ENCODE peak calls at places on chromosomes 6 and 20, in seven cellular contexts. F, L, S, P, W, R and C are unnamed samples.
A peak's percentile ranks its signal among the peaks of the same experiment; 100 is the strongest.

GRCh38 chr6:66200390-66200789 is 493.4 kb upstream of the EYS start:
- DNase-seq in F (no peak), L (no peak), S (no peak), P (no peak), W (no peak), R (no peak), C (no peak)

GRCh38 chr6:21666200-21666671 is 72.7 kb downstream of the SOX4 start:
- DNase-seq in F (no peak), L (peak; percentile 20), S (no peak), P (peak; percentile 39), W (no peak), R (peak; percentile 18), C (no peak)

GRCh38 chr6:101231606-101232235 is 161.8 kb upstream of the GRIK2 start:
- DNase-seq in F (no peak), L (no peak), S (no peak), P (no peak), W (no peak), R (no peak), C (no peak)

GRCh38 chr6:124984668-124985338 is 22.6 kb downstream of the RNF217 start:
- DNase-seq in F (no peak), L (no peak), S (no peak), P (no peak), W (peak; percentile 73), R (peak; percentile 48), C (no peak)

GRCh38 chr20:10596726-10597125 is 77.1 kb downstream of the JAG1 start:
- DNase-seq in F (no peak), L (no peak), S (peak; percentile 45), P (no peak), W (peak; percentile 86), R (peak; percentile 85), C (no peak)

GRCh38 chr6:17863971-17864754 is 123.3 kb downstream of the KIF13A start:
- DNase-seq in F (no peak), L (peak; percentile 27), S (peak; percentile 82), P (no peak), W (peak; percentile 71), R (peak; percentile 85), C (no peak)

GRCh38 chr6:38149526-38149925 is 330.0 kb downstream of the ZFAND3 start:
- DNase-seq in F (no peak), L (no peak), S (no peak), P (no peak), W (no peak), R (peak; percentile 30), C (no peak)

GRCh38 chr20:59145926-59146800 is 17.5 kb upstream of the ZNF831 start:
- DNase-seq in F (no peak), L (no peak), S (no peak), P (no peak), W (no peak), R (no peak), C (no peak)

GRCh38 chr6:38170666-38171065 is 351.1 kb downstream of the ZFAND3 start:
- DNase-seq in F (no peak), L (no peak), S (no peak), P (no peak), W (no peak), R (no peak), C (no peak)

GRCh38 chr6:4582506-4582905 is 193.7 kb upstream of the CDYL start:
- DNase-seq in F (no peak), L (no peak), S (no peak), P (no peak), W (peak; percentile 45), R (peak; percentile 51), C (no peak)

GRCh38 chr6:126182650-126183311 is 157.1 kb upstream of the CENPW start:
- DNase-seq in F (no peak), L (no peak), S (peak; percentile 17), P (peak; percentile 28), W (peak; percentile 56), R (peak; percentile 45), C (no peak)

GRCh38 chr6:130622142-130622541 is 205.1 kb upstream of the SMLR1 start:
- DNase-seq in F (no peak), L (no peak), S (no peak), P (no peak), W (no peak), R (peak; percentile 50), C (no peak)

GRCh38 chr6:3418521-3419060 is 38.3 kb downstream of the SLC22A23 start:
- DNase-seq in F (no peak), L (no peak), S (no peak), P (no peak), W (no peak), R (no peak), C (no peak)

GRCh38 chr6:116949964-116950363 is 72.9 kb downstream of the RFX6 start:
- DNase-seq in F (no peak), L (no peak), S (no peak), P (no peak), W (no peak), R (no peak), C (no peak)

GRCh38 chr6:12602951-12603710 is 113.4 kb upstream of the PHACTR1 start:
- DNase-seq in F (no peak), L (no peak), S (peak; percentile 23), P (no peak), W (peak; percentile 74), R (peak; percentile 80), C (no peak)

GRCh38 chr6:12602342-12602741 is 114.2 kb upstream of the PHACTR1 start:
- DNase-seq in F (no peak), L (no peak), S (no peak), P (no peak), W (no peak), R (no peak), C (no peak)

GRCh38 chr6:12601881-12602280 is 114.7 kb upstream of the PHACTR1 start:
- DNase-seq in F (no peak), L (no peak), S (no peak), P (no peak), W (no peak), R (no peak), C (no peak)

GRCh38 chr6:12605888-12606345 is 110.7 kb upstream of the PHACTR1 start:
- DNase-seq in F (peak; percentile 23), L (peak; percentile 15), S (peak; percentile 60), P (no peak), W (peak; percentile 72), R (peak; percentile 84), C (peak; percentile 49)

DNA sequence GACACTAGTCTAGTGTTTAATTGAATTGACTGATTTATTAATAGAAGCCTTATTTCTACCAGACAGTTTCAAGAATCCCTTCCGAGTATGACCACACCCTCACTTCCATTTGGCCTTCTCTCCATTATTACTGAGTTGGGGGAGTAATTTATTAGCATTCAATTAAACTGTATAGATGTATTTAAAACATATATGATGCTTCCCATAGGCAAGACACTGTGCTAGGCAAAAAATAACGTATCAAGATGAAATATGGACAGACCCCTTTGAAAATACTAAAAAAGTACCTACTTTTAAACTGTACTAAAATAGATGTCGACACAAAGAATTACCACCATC is 112.9 kb upstream of the PHACTR1 start:
- DNase-seq in F (no peak), L (no peak), S (no peak), P (no peak), W (no peak), R (no peak), C (no peak)
- TF ChIP-seq CTCF in F (no peak), L (no peak), S (no peak), P (no peak), W (no peak), R (no peak), C (peak; percentile 17)

GRCh38 chr6:154796484-154796883 is 63.3 kb downstream of the SCAF8 start:
- DNase-seq in F (no peak), L (no peak), S (no peak), P (no peak), W (no peak), R (no peak), C (no peak)

GRCh38 chr6:154797857-154798256 is 64.6 kb downstream of the SCAF8 start:
- DNase-seq in F (no peak), L (no peak), S (no peak), P (no peak), W (no peak), R (no peak), C (no peak)

GRCh38 chr6:154805288-154805911 is 72.2 kb downstream of the SCAF8 start:
- DNase-seq in F (peak; percentile 25), L (no peak), S (peak; percentile 45), P (no peak), W (peak; percentile 62), R (peak; percentile 68), C (no peak)

GRCh38 chr6:154800338-154800737 is 67.1 kb downstream of the SCAF8 start:
- DNase-seq in F (peak; percentile 22), L (no peak), S (no peak), P (no peak), W (no peak), R (no peak), C (no peak)
- TF ChIP-seq CTCF in F (no peak), L (no peak), S (no peak), P (no peak), W (no peak), R (no peak), C (no peak)

GRCh38 chr6:41698350-41698781 is 37.0 kb downstream of the TFEB start:
- DNase-seq in F (no peak), L (no peak), S (no peak), P (no peak), W (peak; percentile 97), R (peak; percentile 97), C (no peak)

GRCh38 chr6:41699063-41699462 is 36.3 kb downstream of the TFEB start:
- DNase-seq in F (no peak), L (no peak), S (no peak), P (no peak), W (no peak), R (no peak), C (no peak)

GRCh38 chr6:41702771-41703494 is 32.5 kb downstream of the TFEB start:
- DNase-seq in F (no peak), L (no peak), S (no peak), P (no peak), W (no peak), R (no peak), C (no peak)

GRCh38 chr6:41702089-41702745 is 33.2 kb downstream of the TFEB start:
- DNase-seq in F (no peak), L (no peak), S (no peak), P (no peak), W (no peak), R (no peak), C (no peak)

DNA sequence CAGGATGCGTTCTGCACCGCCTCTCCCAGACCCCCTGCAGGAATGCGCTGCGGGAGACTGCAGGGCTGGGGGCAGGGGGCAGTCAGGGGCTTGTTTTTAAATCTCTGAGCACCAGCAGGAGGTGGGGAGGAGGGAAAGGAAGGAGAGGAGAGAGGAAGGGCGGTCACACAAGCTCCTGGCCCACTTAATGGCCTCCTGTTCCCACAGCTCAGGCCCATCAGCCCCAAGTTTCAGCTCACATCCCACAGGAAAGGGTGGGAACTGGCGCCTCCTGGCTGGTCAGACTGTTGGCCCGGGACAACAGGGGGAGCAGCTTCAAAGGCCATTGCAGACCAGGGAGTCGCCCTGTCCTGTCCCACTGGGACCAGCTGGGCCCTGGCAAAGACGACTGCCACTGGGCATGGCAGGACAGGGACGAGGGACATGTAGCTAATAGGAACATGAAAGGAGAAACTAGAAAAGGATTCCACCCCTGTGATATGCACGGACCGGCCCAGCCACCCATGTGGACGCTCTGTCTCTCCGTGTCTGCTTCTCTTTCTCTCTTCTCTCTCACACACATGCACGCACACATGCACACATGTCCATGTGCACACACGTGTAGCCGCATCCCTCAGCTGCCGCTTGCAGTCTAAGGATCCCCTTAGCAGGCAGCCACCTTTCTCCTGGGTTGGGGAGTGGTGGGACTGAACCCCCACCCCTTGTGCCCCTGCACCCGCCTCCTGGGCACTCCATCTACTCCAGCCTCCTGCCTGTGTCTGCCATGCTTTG is 34.6 kb downstream of the TFEB start:
- DNase-seq in F (no peak), L (peak; percentile 47), S (no peak), P (no peak), W (peak; percentile 52), R (no peak), C (no peak)
- TF ChIP-seq CTCF in F (no peak), L (peak; percentile 29), S (no peak), P (no peak), W (peak; percentile 7), R (no peak), C (no peak)

GRCh38 chr20:3820048-3820900 is at the start of gene AP5S1:
- DNase-seq in F (peak; percentile 93), L (peak; percentile 98), S (peak; percentile 91), P (peak; percentile 97), W (peak; percentile 97), R (peak; percentile 98), C (peak; percentile 96)
- TF ChIP-seq CTCF in F (peak; percentile 96), L (peak; percentile 100), S (peak; percentile 99), P (peak; percentile 100), W (peak; percentile 82), R (peak; percentile 97), C (peak; percentile 99)